ENCODE peak calls at places on chromosomes 7 and 10, in five cellular contexts. C is psoas muscle, K is GM12865, D is cardiac fibroblast, W is AG10803. X is an unnamed sample.

GRCh38 chr10:56805022-56805421 is 444.0 kb upstream of the ZWINT start:
- DNase-seq in D (no peak), K (no peak), W (no peak), C (no peak), X (no peak)

GRCh38 chr10:97215619-97216018 is 29.9 kb upstream of the SLIT1 start:
- DNase-seq in C (no peak), K (no peak), W (no peak), D (no peak), X (no peak)

GRCh38 chr7:95594185-95594584 is 2.1 kb downstream of the PDK4 start:
- DNase-seq in W (no peak), C (no peak), D (no peak), K (no peak), X (no peak)

GRCh38 chr10:77291596-77292505 is 345.8 kb downstream of the KCNMA1 start:
- DNase-seq in D (no peak), K (no peak), W (peak), C (no peak), X (no peak)

GRCh38 chr7:20021834-20022233 is 195.3 kb downstream of the MACC1 start:
- DNase-seq in K (peak), W (peak), C (no peak), D (peak), X (no peak)

GRCh38 chr7:159007308-159008054 is 137.2 kb downstream of the VIPR2 start:
- DNase-seq in K (no peak), W (no peak), C (no peak), D (no peak), X (no peak)

GRCh38 chr10:3772349-3773222 is 12.4 kb downstream of the KLF6 start:
- DNase-seq in C (no peak), K (no peak), W (no peak), D (peak), X (peak)

GRCh38 chr7:121337398-121337797 is 8.6 kb downstream of the WNT16 start:
- DNase-seq in D (no peak), C (no peak), K (peak), W (peak), X (peak)

GRCh38 chr10:124622866-124623536 is 121.2 kb downstream of the FAM53B start:
- DNase-seq in W (no peak), C (no peak), K (no peak), D (no peak), X (no peak)

GRCh38 chr10:132593900-132594876 is 56.6 kb downstream of the INPP5A start:
- DNase-seq in K (peak), C (no peak), W (no peak), D (no peak), X (no peak)

GRCh38 chr10:55263327-55263726 is 462.3 kb upstream of the PCDH15 start:
- DNase-seq in D (no peak), C (no peak), K (no peak), W (no peak), X (no peak)

GRCh38 chr10:132520147-132520811 is 17.3 kb upstream of the INPP5A start:
- DNase-seq in K (no peak), C (no peak), W (peak), D (peak), X (peak)

GRCh38 chr7:28037220-28038010 is 143.2 kb downstream of the JAZF1 start:
- DNase-seq in D (peak), K (peak), C (no peak), W (peak), X (peak)

GRCh38 chr10:125269716-125270115 is 109.4 kb upstream of the CTBP2 start:
- DNase-seq in C (no peak), W (no peak), D (no peak), K (no peak), X (no peak)

GRCh38 chr10:93993782-93994668 is at the start of gene PLCE1:
- DNase-seq in W (peak), K (peak), C (peak), D (peak), X (peak)

GRCh38 chr10:85026878-85027467 is 698.6 kb downstream of the CCSER2 start:
- DNase-seq in D (no peak), C (no peak), W (no peak), K (no peak), X (no peak)

GRCh38 chr7:92108821-92109220 is 25.5 kb downstream of the CYP51A1 start:
- DNase-seq in D (no peak), K (no peak), W (no peak), C (no peak), X (no peak)

GRCh38 chr7:47143344-47143743 is 438.6 kb downstream of the TNS3 start:
- DNase-seq in W (peak), C (no peak), K (no peak), D (peak), X (peak)

GRCh38 chr10:4383683-4384082 is 442.3 kb upstream of the AKR1E2 start:
- DNase-seq in D (peak), K (no peak), C (no peak), W (peak), X (peak)

GRCh38 chr7:135678612-135679575 is 16.6 kb downstream of the STMP1 start:
- DNase-seq in K (no peak), W (peak), D (peak), C (peak), X (peak)

GRCh38 chr10:87684001-87684628 is 24.4 kb downstream of the PAPSS2 start:
- DNase-seq in W (no peak), C (no peak), D (no peak), K (no peak), X (no peak)

DNA sequence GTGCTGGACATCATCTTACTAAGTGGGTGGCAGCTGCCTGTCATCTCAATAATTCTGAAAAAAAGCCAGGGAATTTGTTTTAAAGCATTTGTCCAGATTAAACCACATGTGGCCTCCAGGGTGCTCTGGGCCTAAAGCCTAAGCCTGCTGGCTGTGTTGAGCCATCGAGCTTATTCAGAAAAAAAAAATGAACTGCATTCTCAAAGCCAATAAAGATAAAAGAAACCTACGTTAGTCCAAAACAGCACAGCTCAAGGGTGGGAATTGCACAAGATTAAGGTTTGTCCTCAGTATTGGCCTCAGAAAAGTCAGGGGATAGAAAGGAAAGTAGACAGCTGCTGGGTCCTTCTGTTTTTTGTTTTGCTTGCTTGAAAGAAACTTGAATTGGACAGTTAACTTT is 22.6 kb upstream of the PRTFDC1 start:
- DNase-seq in K (no peak), C (peak), W (peak), D (peak), X (peak)
- TF ChIP-seq CTCF in K (no peak), C (no peak), W (peak), D (peak), X (peak)

GRCh38 chr7:3107228-3107763 is 63.6 kb upstream of the CARD11 start:
- DNase-seq in C (no peak), D (no peak), W (no peak), K (peak), X (no peak)
- H3K4me3 ChIP-seq in C (no peak), D (no peak), W (no peak), K (no peak), X (no peak)

GRCh38 chr10:78971094-78971682 is 97.6 kb upstream of the ZMIZ1 start:
- DNase-seq in W (no peak), D (no peak), C (no peak), K (no peak), X (no peak)
- TF ChIP-seq CTCF in W (peak), D (peak), C (no peak), K (no peak), X (no peak)

DNA sequence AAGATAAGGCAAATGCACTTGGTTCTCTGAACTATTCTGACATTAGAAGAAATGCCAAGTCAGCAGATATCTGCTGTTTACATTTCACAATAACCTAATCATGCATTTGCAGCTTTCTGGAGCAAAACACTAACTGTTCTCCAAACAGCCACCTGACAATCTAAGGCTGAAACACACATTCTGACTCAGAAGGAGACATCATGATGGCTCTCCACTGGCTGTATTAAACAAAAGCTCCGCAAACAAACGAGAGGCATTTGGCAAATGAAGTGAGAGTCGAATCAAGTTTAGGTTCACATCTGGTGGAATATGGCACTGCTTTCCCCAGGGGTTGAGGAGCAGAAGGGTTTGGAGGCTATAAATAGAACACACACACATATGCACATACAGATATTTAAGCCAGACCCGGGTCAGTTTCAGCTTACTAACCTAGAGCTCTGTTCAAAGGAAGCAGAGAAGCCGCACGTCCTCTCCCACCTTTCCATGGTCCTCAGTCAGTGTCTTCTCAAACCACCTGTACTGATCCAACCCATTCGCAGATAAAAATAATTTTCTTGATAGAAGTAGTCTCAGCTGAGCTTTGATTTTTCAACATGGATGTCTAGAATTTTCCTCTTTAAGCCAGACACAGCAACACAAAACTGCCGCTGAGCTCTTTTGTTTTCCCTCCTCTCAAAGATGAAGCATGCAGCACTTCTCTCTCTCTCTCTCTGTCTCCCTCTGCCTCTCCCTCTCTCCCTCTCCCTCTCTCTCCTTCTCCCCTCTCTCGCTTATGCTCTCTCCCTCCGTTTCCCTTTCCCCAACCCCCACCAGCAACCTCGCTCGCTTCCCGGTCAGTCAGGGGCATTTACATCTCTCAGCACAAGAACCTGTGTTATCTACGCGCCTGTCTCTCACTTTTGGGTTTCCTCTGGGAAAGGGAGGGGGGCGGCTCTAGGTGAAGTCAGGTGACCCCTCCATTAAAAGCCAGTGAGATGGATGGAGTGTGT is 682.8 kb downstream of the MAGI2 start:
- DNase-seq in W (peak), D (no peak), K (peak), C (no peak), X (peak)
- H3K4me3 ChIP-seq in W (peak), D (no peak), K (peak), C (peak), X (no peak)

GRCh38 chr10:74993649-74994048 is 117.8 kb upstream of the SAMD8 start:
- DNase-seq in W (no peak), D (no peak), K (no peak), C (no peak), X (no peak)

GRCh38 chr10:74992068-74992467 is 119.4 kb upstream of the SAMD8 start:
- DNase-seq in C (no peak), D (no peak), W (no peak), K (no peak), X (no peak)

GRCh38 chr10:74988055-74988773 is 123.2 kb upstream of the SAMD8 start:
- DNase-seq in K (no peak), C (no peak), D (peak), W (peak), X (peak)

GRCh38 chr10:74988787-74989574 is 122.5 kb upstream of the SAMD8 start:
- DNase-seq in W (peak), C (no peak), K (no peak), D (no peak), X (no peak)

DNA sequence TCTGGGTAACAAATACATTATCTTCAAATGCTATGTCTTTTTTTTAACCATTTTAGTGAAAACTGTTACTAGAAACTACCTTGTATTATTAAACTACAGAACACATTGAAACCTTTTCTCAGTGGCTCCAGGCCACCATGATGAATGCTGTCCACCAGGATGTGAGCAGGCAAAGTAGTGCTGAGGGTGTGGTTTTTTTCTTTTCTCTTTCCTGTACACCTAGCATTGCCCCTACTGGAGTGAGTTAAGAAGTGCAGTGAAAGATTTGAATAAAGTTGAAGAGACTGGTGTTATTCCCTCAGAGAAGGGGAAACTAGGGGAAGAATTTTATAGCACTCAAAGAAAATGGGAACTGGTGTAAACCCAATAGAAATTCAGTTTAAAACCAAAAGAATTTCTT is 120.0 kb upstream of the SAMD8 start:
- DNase-seq in D (peak), W (no peak), K (peak), C (no peak), X (peak)
- TF ChIP-seq CTCF in D (peak), W (peak), K (peak), C (no peak), X (peak)

GRCh38 chr10:117175215-117175900 is 21.9 kb upstream of the KCNK18 start:
- DNase-seq in K (no peak), W (no peak), C (peak), D (no peak), X (no peak)
- H3K4me3 ChIP-seq in K (peak), W (peak), C (peak), D (peak), X (peak)

DNA sequence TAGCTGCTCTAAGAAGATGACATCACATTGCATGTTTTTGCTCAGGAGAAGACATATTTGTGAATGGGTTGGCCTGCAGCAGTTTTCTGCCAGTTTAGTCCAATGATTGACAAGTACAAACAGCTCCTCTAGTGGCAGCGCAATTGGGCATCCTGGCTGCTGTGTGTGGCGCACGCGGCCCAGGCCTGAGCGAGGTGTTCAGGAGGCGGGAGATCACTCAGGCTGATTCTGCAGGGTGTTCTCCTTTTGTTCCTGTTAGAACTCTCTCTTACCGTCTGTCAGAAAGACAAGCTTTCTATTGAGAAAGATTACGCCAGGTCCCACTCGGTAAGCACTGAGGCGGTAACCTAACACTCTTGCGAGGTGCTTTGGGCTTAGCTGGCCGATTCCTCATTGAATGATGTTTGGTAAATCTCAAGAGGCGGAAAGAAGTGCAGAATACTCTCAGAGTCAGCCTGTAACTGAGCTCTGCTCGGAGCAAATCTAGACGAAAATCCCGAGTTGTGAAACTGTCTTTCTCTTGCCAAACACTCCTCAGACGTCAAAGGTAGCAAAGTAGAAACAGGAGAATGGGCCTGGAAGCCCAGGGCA is 219.2 kb upstream of the BMPER start:
- DNase-seq in C (no peak), K (no peak), W (no peak), D (no peak), X (no peak)
- TF ChIP-seq CTCF in C (no peak), K (no peak), W (no peak), D (no peak), X (no peak)

GRCh38 chr10:103677486-103677885 is 177.9 kb downstream of the SH3PXD2A start:
- DNase-seq in W (no peak), D (no peak), K (no peak), C (no peak), X (no peak)
- H3K4me3 ChIP-seq in W (peak), D (peak), K (peak), C (peak), X (peak)

X was measured in fibroblast of pulmonary artery.